ENCODE peak calls at places on chromosome 1, in eight cellular contexts. One of them, this sample, is unnamed.

GRCh38 chr1:192925609-192926008 is 116.8 kb downstream of the RGS2 start:
- DNase-seq in kidney: no peak
- DNase-seq in activated T-helper 1 cell treated with anti-CD3 and anti-CD28 coated beads, Interleukin-12 subunit alpha, Interleukin-12 subunit beta, Interleukin-2, Interleukin-4 antibody, amounts not matched to agents 30 ng/mL and 10 ng/mL and 1 ng/mL, durations not matched to agents 14 hours and 24 hours and 36 hours: no peak
- DNase-seq in type B pancreatic cell: no peak
- DNase-seq in PC-3: no peak
- DNase-seq in upper lobe of right lung: no peak
- DNase-seq in activated CD4-positive, alpha-beta memory T cell treated with anti-CD3 and anti-CD28 coated beads for 36 hours: no peak
- DNase-seq in CD4-positive, alpha-beta T cell: no peak
- DNase-seq in this sample: no peak

GRCh38 chr1:41620365-41621169 is 136.1 kb upstream of the EDN2 start:
- DNase-seq in kidney: no peak
- DNase-seq in activated T-helper 1 cell treated with anti-CD3 and anti-CD28 coated beads, Interleukin-12 subunit alpha, Interleukin-12 subunit beta, Interleukin-2, Interleukin-4 antibody, amounts not matched to agents 30 ng/mL and 10 ng/mL and 1 ng/mL, durations not matched to agents 14 hours and 24 hours and 36 hours: no peak
- DNase-seq in type B pancreatic cell: peak; percentile 48
- DNase-seq in PC-3: no peak
- DNase-seq in upper lobe of right lung: no peak
- DNase-seq in activated CD4-positive, alpha-beta memory T cell treated with anti-CD3 and anti-CD28 coated beads for 36 hours: no peak
- DNase-seq in CD4-positive, alpha-beta T cell: no peak
- DNase-seq in this sample: no peak

GRCh38 chr1:180365039-180365438 is 135.0 kb downstream of the LHX4 start:
- DNase-seq in kidney: no peak
- DNase-seq in activated T-helper 1 cell treated with anti-CD3 and anti-CD28 coated beads, Interleukin-12 subunit alpha, Interleukin-12 subunit beta, Interleukin-2, Interleukin-4 antibody, amounts not matched to agents 30 ng/mL and 10 ng/mL and 1 ng/mL, durations not matched to agents 14 hours and 24 hours and 36 hours: no peak
- DNase-seq in type B pancreatic cell: no peak
- DNase-seq in PC-3: peak; percentile 21
- DNase-seq in upper lobe of right lung: no peak
- DNase-seq in activated CD4-positive, alpha-beta memory T cell treated with anti-CD3 and anti-CD28 coated beads for 36 hours: no peak
- DNase-seq in CD4-positive, alpha-beta T cell: no peak
- DNase-seq in this sample: no peak

GRCh38 chr1:205921559-205921887 is 21.7 kb downstream of the SLC26A9 start:
- DNase-seq in kidney: peak; percentile 54
- DNase-seq in activated T-helper 1 cell treated with anti-CD3 and anti-CD28 coated beads, Interleukin-12 subunit alpha, Interleukin-12 subunit beta, Interleukin-2, Interleukin-4 antibody, amounts not matched to agents 30 ng/mL and 10 ng/mL and 1 ng/mL, durations not matched to agents 14 hours and 24 hours and 36 hours: no peak
- DNase-seq in type B pancreatic cell: peak; percentile 65
- DNase-seq in PC-3: no peak
- DNase-seq in upper lobe of right lung: no peak
- DNase-seq in activated CD4-positive, alpha-beta memory T cell treated with anti-CD3 and anti-CD28 coated beads for 36 hours: peak; percentile 3
- DNase-seq in CD4-positive, alpha-beta T cell: no peak
- DNase-seq in this sample: peak; percentile 80

GRCh38 chr1:19582318-19582717 is 61.8 kb upstream of the NBL1 start:
- DNase-seq in kidney: no peak
- DNase-seq in activated T-helper 1 cell treated with anti-CD3 and anti-CD28 coated beads, Interleukin-12 subunit alpha, Interleukin-12 subunit beta, Interleukin-2, Interleukin-4 antibody, amounts not matched to agents 30 ng/mL and 10 ng/mL and 1 ng/mL, durations not matched to agents 14 hours and 24 hours and 36 hours: peak; percentile 54
- DNase-seq in type B pancreatic cell: no peak
- DNase-seq in PC-3: peak; percentile 60
- DNase-seq in upper lobe of right lung: peak; percentile 88
- DNase-seq in activated CD4-positive, alpha-beta memory T cell treated with anti-CD3 and anti-CD28 coated beads for 36 hours: peak; percentile 88
- DNase-seq in CD4-positive, alpha-beta T cell: peak; percentile 72
- DNase-seq in this sample: no peak

GRCh38 chr1:23446644-23447310 is 22.2 kb upstream of the TCEA3 start:
- DNase-seq in kidney: no peak
- DNase-seq in activated T-helper 1 cell treated with anti-CD3 and anti-CD28 coated beads, Interleukin-12 subunit alpha, Interleukin-12 subunit beta, Interleukin-2, Interleukin-4 antibody, amounts not matched to agents 30 ng/mL and 10 ng/mL and 1 ng/mL, durations not matched to agents 14 hours and 24 hours and 36 hours: no peak
- DNase-seq in type B pancreatic cell: no peak
- DNase-seq in PC-3: no peak
- DNase-seq in upper lobe of right lung: no peak
- DNase-seq in activated CD4-positive, alpha-beta memory T cell treated with anti-CD3 and anti-CD28 coated beads for 36 hours: no peak
- DNase-seq in CD4-positive, alpha-beta T cell: no peak
- DNase-seq in this sample: peak; percentile 50

GRCh38 chr1:33140153-33141149 is 41.4 kb downstream of the TRIM62 start:
- DNase-seq in kidney: no peak
- DNase-seq in activated T-helper 1 cell treated with anti-CD3 and anti-CD28 coated beads, Interleukin-12 subunit alpha, Interleukin-12 subunit beta, Interleukin-2, Interleukin-4 antibody, amounts not matched to agents 30 ng/mL and 10 ng/mL and 1 ng/mL, durations not matched to agents 14 hours and 24 hours and 36 hours: no peak
- DNase-seq in type B pancreatic cell: no peak
- DNase-seq in PC-3: peak; percentile 18
- DNase-seq in upper lobe of right lung: no peak
- DNase-seq in activated CD4-positive, alpha-beta memory T cell treated with anti-CD3 and anti-CD28 coated beads for 36 hours: no peak
- DNase-seq in CD4-positive, alpha-beta T cell: no peak
- DNase-seq in this sample: peak; percentile 65

GRCh38 chr1:117077267-117077666 is 17.1 kb downstream of the TTF2 start:
- DNase-seq in kidney: no peak
- DNase-seq in activated T-helper 1 cell treated with anti-CD3 and anti-CD28 coated beads, Interleukin-12 subunit alpha, Interleukin-12 subunit beta, Interleukin-2, Interleukin-4 antibody, amounts not matched to agents 30 ng/mL and 10 ng/mL and 1 ng/mL, durations not matched to agents 14 hours and 24 hours and 36 hours: no peak
- DNase-seq in type B pancreatic cell: no peak
- DNase-seq in PC-3: peak; percentile 88
- DNase-seq in upper lobe of right lung: no peak
- DNase-seq in activated CD4-positive, alpha-beta memory T cell treated with anti-CD3 and anti-CD28 coated beads for 36 hours: peak; percentile 79
- DNase-seq in CD4-positive, alpha-beta T cell: peak; percentile 7
- DNase-seq in this sample: no peak

GRCh38 chr1:183205196-183205781 is 19.2 kb downstream of the LAMC2 start:
- DNase-seq in kidney: no peak
- DNase-seq in activated T-helper 1 cell treated with anti-CD3 and anti-CD28 coated beads, Interleukin-12 subunit alpha, Interleukin-12 subunit beta, Interleukin-2, Interleukin-4 antibody, amounts not matched to agents 30 ng/mL and 10 ng/mL and 1 ng/mL, durations not matched to agents 14 hours and 24 hours and 36 hours: no peak
- DNase-seq in type B pancreatic cell: no peak
- DNase-seq in PC-3: no peak
- DNase-seq in upper lobe of right lung: no peak
- DNase-seq in activated CD4-positive, alpha-beta memory T cell treated with anti-CD3 and anti-CD28 coated beads for 36 hours: no peak
- DNase-seq in CD4-positive, alpha-beta T cell: no peak
- DNase-seq in this sample: no peak

GRCh38 chr1:178725603-178726517 is 816 bp downstream of the RALGPS2 start:
- DNase-seq in kidney: peak; percentile 85
- DNase-seq in activated T-helper 1 cell treated with anti-CD3 and anti-CD28 coated beads, Interleukin-12 subunit alpha, Interleukin-12 subunit beta, Interleukin-2, Interleukin-4 antibody, amounts not matched to agents 30 ng/mL and 10 ng/mL and 1 ng/mL, durations not matched to agents 14 hours and 24 hours and 36 hours: peak; percentile 35
- DNase-seq in type B pancreatic cell: peak; percentile 73
- DNase-seq in PC-3: peak; percentile 88
- DNase-seq in upper lobe of right lung: peak; percentile 81
- DNase-seq in activated CD4-positive, alpha-beta memory T cell treated with anti-CD3 and anti-CD28 coated beads for 36 hours: peak; percentile 67
- DNase-seq in CD4-positive, alpha-beta T cell: peak; percentile 56
- DNase-seq in this sample: no peak

GRCh38 chr1:19057784-19058475 is 101.5 kb upstream of the IFFO2 start:
- DNase-seq in kidney: no peak
- DNase-seq in activated T-helper 1 cell treated with anti-CD3 and anti-CD28 coated beads, Interleukin-12 subunit alpha, Interleukin-12 subunit beta, Interleukin-2, Interleukin-4 antibody, amounts not matched to agents 30 ng/mL and 10 ng/mL and 1 ng/mL, durations not matched to agents 14 hours and 24 hours and 36 hours: no peak
- DNase-seq in type B pancreatic cell: no peak
- DNase-seq in PC-3: no peak
- DNase-seq in upper lobe of right lung: no peak
- DNase-seq in activated CD4-positive, alpha-beta memory T cell treated with anti-CD3 and anti-CD28 coated beads for 36 hours: no peak
- DNase-seq in CD4-positive, alpha-beta T cell: no peak
- DNase-seq in this sample: no peak

This sample was measured in posterior vena cava.